ENCODE peak calls at places on chromosome 19, in five cellular contexts. W is GM12878, Z is K562, R is HepG2, T is A549. Y is an unnamed sample.

GRCh38 chr19:1255186-1256161 is 7.1 kb downstream of the MIDN start:
- DNase-seq in T (no peak), R (no peak), Z (no peak), W (no peak), Y (no peak)

GRCh38 chr19:38385804-38386257 is 2.0 kb downstream of the GGN start:
- DNase-seq in Z (peak; percentile 33), W (no peak), R (no peak), T (no peak), Y (peak; percentile 34)

GRCh38 chr19:38841180-38841766 is 8.5 kb downstream of the HNRNPL start:
- DNase-seq in R (no peak), W (no peak), T (no peak), Z (no peak), Y (no peak)

GRCh38 chr19:46631481-46631880 is 4.5 kb downstream of the GNG8 start:
- DNase-seq in W (no peak), Z (no peak), T (no peak), R (no peak), Y (no peak)

GRCh38 chr19:277581-278165 is 13.5 kb downstream of the PLPP2 start:
- DNase-seq in W (no peak), T (no peak), Z (peak; percentile 29), R (no peak), Y (peak; percentile 3)

GRCh38 chr19:53365899-53366493 is 491 bp downstream of the ZNF525 start:
- DNase-seq in Z (no peak), R (peak; percentile 24), W (no peak), T (no peak), Y (peak; percentile 47)

GRCh38 chr19:47729468-47729798 is 15.9 kb upstream of the NOP53 start:
- DNase-seq in T (peak; percentile 98), W (no peak), Z (peak; percentile 80), R (no peak), Y (no peak)

GRCh38 chr19:58568731-58569130 is 4.4 kb downstream of the MZF1 start:
- DNase-seq in T (no peak), R (no peak), W (no peak), Z (no peak), Y (no peak)

GRCh38 chr19:28242317-28242927 is 970.5 kb downstream of the UQCRFS1 start:
- DNase-seq in W (no peak), Z (peak; percentile 75), T (peak; percentile 50), R (no peak), Y (peak; percentile 44)
- TF ChIP-seq USF2 in W (no peak), Z (no peak), T (no peak), R (no peak), Y (no peak)

GRCh38 chr19:6801397-6802086 is 29.0 kb downstream of the VAV1 start:
- DNase-seq in Z (peak; percentile 36), T (peak; percentile 87), R (no peak), W (peak; percentile 85), Y (peak; percentile 32)

GRCh38 chr19:6800991-6801396 is 28.5 kb downstream of the VAV1 start:
- DNase-seq in Z (no peak), T (peak; percentile 96), W (no peak), R (peak; percentile 19), Y (no peak)

GRCh38 chr19:6803036-6803404 is 30.5 kb downstream of the VAV1 start:
- DNase-seq in T (no peak), R (no peak), Z (no peak), W (no peak), Y (no peak)

GRCh38 chr19:6806488-6806887 is 34.0 kb downstream of the VAV1 start:
- DNase-seq in R (no peak), T (peak; percentile 51), Z (peak; percentile 57), W (no peak), Y (no peak)

DNA sequence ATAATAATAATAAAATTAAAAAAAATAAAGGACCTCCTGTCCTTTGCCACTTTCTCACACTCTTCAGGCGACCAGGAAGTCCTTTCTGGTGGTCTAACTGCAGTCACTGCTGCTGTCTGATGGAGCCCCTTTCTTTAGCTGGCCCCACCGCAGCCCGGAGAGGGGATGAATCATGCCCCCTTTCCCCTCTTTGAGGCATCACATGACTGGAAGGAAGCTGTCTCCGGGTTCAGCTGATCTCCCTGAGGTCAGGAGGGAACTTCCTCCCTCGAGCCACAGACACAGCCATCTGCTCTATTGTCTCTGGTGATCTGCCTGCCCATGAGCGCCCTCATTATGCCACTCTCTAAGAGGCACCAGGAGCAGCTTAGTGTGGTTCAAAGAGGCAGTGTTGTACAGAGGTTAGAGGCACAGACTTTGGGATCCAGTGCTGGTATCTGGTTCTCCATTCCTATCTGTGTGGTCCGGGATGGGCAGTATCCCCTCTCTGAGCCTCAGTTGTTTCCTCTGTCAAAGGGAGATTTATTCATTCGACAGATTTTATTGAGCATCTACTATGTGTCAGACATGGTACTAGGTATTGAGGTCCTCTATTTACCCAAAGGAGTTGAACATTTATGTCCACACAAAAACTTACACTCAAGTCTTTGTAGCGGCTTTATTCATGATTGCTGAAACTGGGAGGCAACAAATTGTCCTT is 30.0 kb downstream of the VAV1 start:
- DNase-seq in R (no peak), W (peak; percentile 78), Z (no peak), T (peak; percentile 79), Y (no peak)
- TF ChIP-seq REST in R (no peak), W (no peak), Z (no peak), T (no peak), Y (no peak)

DNA sequence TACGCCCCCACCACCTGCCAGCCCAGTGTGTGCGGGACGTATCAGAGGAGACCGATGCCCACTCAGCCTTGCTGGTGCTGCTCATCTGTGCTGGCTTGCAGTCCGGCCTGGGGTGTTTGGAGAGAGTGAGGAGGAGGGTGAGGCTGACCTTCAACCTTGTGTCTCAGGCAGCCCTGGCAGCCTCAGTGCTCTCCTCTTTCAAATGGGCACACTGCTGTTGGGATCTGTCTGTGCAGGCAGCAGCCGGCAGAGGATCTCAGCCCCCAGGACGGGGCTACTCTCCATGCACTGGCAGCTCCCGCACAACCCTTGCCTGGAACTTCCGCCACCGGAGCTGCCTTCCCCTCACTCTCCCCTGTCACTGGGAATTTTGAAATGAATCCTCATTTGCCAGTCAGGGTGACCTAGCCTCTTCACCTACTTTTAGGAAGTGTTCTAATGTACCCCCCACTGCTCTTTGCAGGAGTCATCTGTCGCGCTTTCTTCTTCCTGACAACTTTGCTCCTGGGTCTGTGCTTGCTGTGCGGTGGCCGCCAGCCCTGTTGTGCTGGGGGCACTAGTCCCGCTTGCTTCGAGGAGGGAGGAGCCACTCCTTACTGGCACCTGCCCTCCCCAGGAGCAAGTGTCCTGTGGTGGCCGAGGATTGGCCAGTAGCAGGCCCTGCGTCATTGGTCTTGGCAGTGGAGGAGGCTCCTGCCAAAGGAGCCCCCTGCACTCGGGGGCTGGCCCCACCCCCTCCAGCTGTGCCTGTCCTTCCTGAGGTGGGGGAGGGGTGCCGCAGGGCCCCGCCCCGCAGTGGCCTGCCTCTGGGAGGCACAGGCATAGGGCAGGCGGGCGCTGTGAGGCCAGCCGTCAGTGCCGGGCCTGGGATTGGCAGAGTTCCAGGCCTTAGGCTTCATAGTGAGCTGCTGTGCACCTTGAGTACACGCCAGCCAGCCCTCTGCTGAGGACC is 53.4 kb downstream of the TSSK6 start:
- DNase-seq in W (no peak), T (no peak), Z (peak; percentile 80), R (peak; percentile 65), Y (peak; percentile 94)
- TF ChIP-seq USF2 in W (no peak), T (no peak), Z (no peak), R (no peak), Y (no peak)

GRCh38 chr19:33156354-33156753 is 24.4 kb downstream of the WDR88 start:
- DNase-seq in T (no peak), Z (no peak), R (peak; percentile 35), W (no peak), Y (no peak)
- TF ChIP-seq REST in T (no peak), Z (no peak), R (no peak), W (no peak), Y (no peak)

GRCh38 chr19:43901395-43902390 is 33.4 kb downstream of the ZNF45 start:
- DNase-seq in T (peak; percentile 83), R (peak; percentile 80), Z (peak; percentile 67), W (peak; percentile 61), Y (peak; percentile 78)
- TF ChIP-seq USF2 in T (no peak), R (no peak), Z (no peak), W (no peak), Y (no peak)

GRCh38 chr19:15869873-15870272 is 28.0 kb downstream of the CYP4F2 start:
- DNase-seq in Z (no peak), T (no peak), W (no peak), R (no peak), Y (no peak)

GRCh38 chr19:15871570-15871969 is 26.3 kb downstream of the CYP4F2 start:
- DNase-seq in W (no peak), T (no peak), Z (peak; percentile 50), R (no peak), Y (no peak)

GRCh38 chr19:15866646-15867045 is 31.2 kb downstream of the CYP4F2 start:
- DNase-seq in R (no peak), Z (no peak), T (no peak), W (no peak), Y (no peak)

GRCh38 chr19:15864824-15865223 is 33.0 kb downstream of the CYP4F2 start:
- DNase-seq in Z (no peak), T (no peak), W (no peak), R (no peak), Y (no peak)

DNA sequence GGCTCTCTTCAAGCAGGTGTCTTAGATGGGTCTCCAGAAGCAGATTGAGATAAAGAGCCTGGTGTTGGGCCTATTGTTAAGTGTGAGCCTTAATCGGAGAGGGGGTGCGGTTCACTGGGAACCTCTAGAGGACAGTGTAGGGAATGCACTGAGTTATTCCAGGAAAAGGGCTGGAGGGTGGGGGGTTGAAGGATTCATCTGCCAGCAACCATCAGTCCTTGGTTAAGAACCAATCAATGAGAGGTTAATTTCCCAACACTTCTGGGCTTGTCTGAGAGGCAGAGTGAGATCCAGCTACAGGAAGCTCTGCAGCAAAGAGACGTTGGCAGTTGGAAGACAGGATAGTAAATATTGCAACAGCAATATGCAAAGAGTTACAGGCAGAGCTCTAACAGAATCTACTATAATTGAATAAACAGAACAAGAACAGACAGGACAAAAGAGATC is 28.7 kb downstream of the CYP4F2 start:
- DNase-seq in Z (peak; percentile 80), R (peak; percentile 60), W (no peak), T (peak; percentile 56), Y (peak; percentile 66)
- TF ChIP-seq REST in Z (peak; percentile 62), R (no peak), W (no peak), T (no peak), Y (no peak)

DNA sequence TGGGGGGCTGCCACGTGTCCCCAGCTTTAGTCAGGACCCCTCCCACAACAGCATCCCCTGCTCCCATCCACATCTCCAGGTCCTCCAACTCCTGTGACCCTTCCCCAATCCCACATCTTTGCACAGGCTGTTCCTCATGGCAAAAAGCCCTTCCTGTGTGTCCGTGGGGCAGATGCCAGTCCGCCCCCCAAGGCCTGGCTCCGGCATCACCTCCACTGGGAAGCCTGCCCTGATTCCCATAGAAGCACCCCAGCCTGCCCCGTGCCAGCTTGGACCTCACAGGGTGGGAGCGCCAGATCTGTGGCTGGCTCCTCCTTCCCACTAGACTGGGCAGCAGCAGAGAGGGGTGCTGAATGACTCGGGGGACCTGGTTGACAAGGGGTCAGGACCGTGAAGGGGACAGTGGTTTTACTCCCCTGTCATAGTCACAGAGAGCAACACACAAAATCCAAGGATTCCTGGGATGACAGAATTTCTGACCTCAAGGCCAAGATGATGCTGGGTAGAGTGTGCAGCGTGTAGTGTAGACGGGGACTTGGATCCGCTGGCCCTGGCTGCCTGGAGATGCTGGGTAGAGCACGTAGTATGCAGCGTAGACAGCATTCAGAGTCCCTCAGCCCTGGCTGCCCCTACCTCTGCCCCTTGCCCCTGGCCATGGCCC is 13.3 kb downstream of the KLF2 start:
- DNase-seq in W (no peak), R (no peak), Z (no peak), T (no peak), Y (no peak)
- TF ChIP-seq USF2 in W (no peak), R (no peak), Z (no peak), T (no peak), Y (no peak)